ENCODE peak calls at places on chromosomes 16 and 17, in four cellular contexts. W is psoas muscle, V is RPMI7951, S is astrocyte of the cerebellum. J is an unnamed sample.

GRCh38 chr17:70040336-70040735 is 34.7 kb upstream of the KCNJ16 start:
- DNase-seq in W (no peak), S (no peak), V (no peak), J (no peak)

GRCh38 chr16:67803894-67804293 is 2.5 kb downstream of the RANBP10 start:
- DNase-seq in W (no peak), S (no peak), V (no peak), J (no peak)

GRCh38 chr17:62597920-62598319 is 29.6 kb upstream of the MRC2 start:
- DNase-seq in S (no peak), V (peak; percentile 59), W (peak; percentile 46), J (peak; percentile 42)

GRCh38 chr16:29820730-29821662 is 734 bp downstream of the MVP start:
- DNase-seq in W (no peak), V (peak; percentile 53), S (no peak), J (peak; percentile 68)

GRCh38 chr17:4420692-4421131 is 13.0 kb upstream of the SPNS3 start:
- DNase-seq in W (no peak), S (peak; percentile 40), V (peak; percentile 58), J (peak; percentile 38)

GRCh38 chr17:50107790-50108414 is 12.8 kb downstream of the PDK2 start:
- DNase-seq in S (no peak), V (peak; percentile 52), W (no peak), J (no peak)

GRCh38 chr16:67301080-67301757 is 21.9 kb downstream of the PLEKHG4 start:
- DNase-seq in V (no peak), W (peak; percentile 64), S (no peak), J (peak; percentile 87)

GRCh38 chr16:73170587-73170986 is 122.7 kb upstream of the ZFHX3 start:
- DNase-seq in S (no peak), V (peak; percentile 48), W (no peak), J (no peak)

GRCh38 chr17:16942141-16943031 is 29.5 kb downstream of the TNFRSF13B start:
- DNase-seq in V (no peak), W (no peak), S (no peak), J (no peak)

GRCh38 chr16:59210955-59211541 is 476.9 kb upstream of the GOT2 start:
- DNase-seq in S (peak; percentile 94), W (no peak), V (no peak), J (peak; percentile 43)

GRCh38 chr17:31321481-31321880 is at the start of gene EVI2A:
- DNase-seq in W (no peak), V (peak; percentile 89), S (peak; percentile 67), J (no peak)

GRCh38 chr17:31092475-31093064 is 2.2 kb upstream of the NF1 start:
- DNase-seq in V (no peak), S (no peak), W (no peak), J (no peak)

GRCh38 chr17:59451706-59452105 is 113.7 kb upstream of the DHX40 start:
- DNase-seq in S (no peak), V (peak; percentile 9), W (no peak), J (no peak)

GRCh38 chr16:11407047-11407982 is 62.1 kb downstream of the RMI2 start:
- DNase-seq in W (no peak), S (peak; percentile 42), V (peak; percentile 67), J (no peak)

GRCh38 chr17:82257473-82257872 is 16.0 kb downstream of the CSNK1D start:
- DNase-seq in W (peak; percentile 68), S (no peak), V (no peak), J (no peak)

GRCh38 chr17:73901661-73902415 is 257.6 kb upstream of the SDK2 start:
- DNase-seq in V (no peak), W (peak; percentile 32), S (no peak), J (peak; percentile 56)

GRCh38 chr16:1428511-1428910 is 2.4 kb upstream of the PERCC1 start:
- DNase-seq in S (no peak), W (no peak), V (peak; percentile 17), J (no peak)

GRCh38 chr17:44312396-44313104 is 4.1 kb downstream of the RUNDC3A start:
- DNase-seq in V (no peak), S (no peak), W (no peak), J (no peak)

GRCh38 chr17:82548681-82549303 is 29.3 kb downstream of the FOXK2 start:
- DNase-seq in W (no peak), V (no peak), S (no peak), J (peak; percentile 44)

GRCh38 chr16:84985079-84986065 is 26.0 kb downstream of the ZDHHC7 start:
- DNase-seq in W (peak; percentile 46), V (peak; percentile 85), S (no peak), J (no peak)

GRCh38 chr17:75614006-75614405 is 19.2 kb upstream of the SMIM5 start:
- DNase-seq in V (no peak), S (no peak), W (no peak), J (no peak)

GRCh38 chr16:74522160-74522559 is 84.8 kb downstream of the GLG1 start:
- DNase-seq in S (no peak), V (no peak), W (no peak), J (no peak)

GRCh38 chr16:24286713-24287405 is 30.7 kb downstream of the CACNG3 start:
- DNase-seq in S (no peak), W (no peak), V (no peak), J (no peak)

J was measured in left cardiac atrium.